ENCODE peak calls at places on chromosomes 6 and 20, in ten cellular contexts. One of them, this sample, is unnamed.

GRCh38 chr6:127858992-127859391 is 41.9 kb downstream of the THEMIS start:
- DNase-seq in CD4-positive, CD25-positive, alpha-beta regulatory T cell: no peak
- DNase-seq in MCF 10A: no peak
- DNase-seq in tibial artery: no peak
- DNase-seq in lung microvascular endothelial cell: no peak
- DNase-seq in iris pigment epithelial cell: no peak
- DNase-seq in NCI-H1105 treated with DMSO at 0.1 percent for 48 hours: no peak
- DNase-seq in astrocyte of the hippocampus: no peak
- DNase-seq in astrocyte of the spinal cord: no peak
- DNase-seq in AG08395: no peak
- DNase-seq in this sample: no peak

GRCh38 chr20:54197621-54198604 is 10.0 kb upstream of the PFDN4 start:
- DNase-seq in CD4-positive, CD25-positive, alpha-beta regulatory T cell: no peak
- DNase-seq in MCF 10A: peak; percentile 82
- DNase-seq in tibial artery: no peak
- DNase-seq in lung microvascular endothelial cell: no peak
- DNase-seq in iris pigment epithelial cell: peak; percentile 77
- DNase-seq in NCI-H1105 treated with DMSO at 0.1 percent for 48 hours: peak; percentile 22
- DNase-seq in astrocyte of the hippocampus: peak; percentile 64
- DNase-seq in astrocyte of the spinal cord: peak; percentile 56
- DNase-seq in AG08395: peak; percentile 76
- DNase-seq in this sample: peak; percentile 51

GRCh38 chr6:35170891-35171290 is 29.8 kb upstream of the TCP11 start:
- DNase-seq in CD4-positive, CD25-positive, alpha-beta regulatory T cell: no peak
- DNase-seq in MCF 10A: no peak
- DNase-seq in tibial artery: no peak
- DNase-seq in lung microvascular endothelial cell: no peak
- DNase-seq in iris pigment epithelial cell: no peak
- DNase-seq in NCI-H1105 treated with DMSO at 0.1 percent for 48 hours: no peak
- DNase-seq in astrocyte of the hippocampus: no peak
- DNase-seq in astrocyte of the spinal cord: no peak
- DNase-seq in AG08395: no peak
- DNase-seq in this sample: no peak

GRCh38 chr6:52263709-52264320 is 19.5 kb upstream of the IL17F start:
- DNase-seq in CD4-positive, CD25-positive, alpha-beta regulatory T cell: peak; percentile 43
- DNase-seq in MCF 10A: peak; percentile 65
- DNase-seq in tibial artery: peak; percentile 46
- DNase-seq in lung microvascular endothelial cell: peak; percentile 73
- DNase-seq in iris pigment epithelial cell: peak; percentile 66
- DNase-seq in NCI-H1105 treated with DMSO at 0.1 percent for 48 hours: peak; percentile 55
- DNase-seq in astrocyte of the hippocampus: peak; percentile 78
- DNase-seq in astrocyte of the spinal cord: peak; percentile 65
- DNase-seq in AG08395: peak; percentile 76
- DNase-seq in this sample: peak; percentile 85

GRCh38 chr6:89021629-89022028 is 58.2 kb upstream of the RNGTT start:
- DNase-seq in CD4-positive, CD25-positive, alpha-beta regulatory T cell: no peak
- DNase-seq in MCF 10A: no peak
- DNase-seq in tibial artery: no peak
- DNase-seq in lung microvascular endothelial cell: no peak
- DNase-seq in iris pigment epithelial cell: no peak
- DNase-seq in NCI-H1105 treated with DMSO at 0.1 percent for 48 hours: no peak
- DNase-seq in astrocyte of the hippocampus: no peak
- DNase-seq in astrocyte of the spinal cord: no peak
- DNase-seq in AG08395: no peak
- DNase-seq in this sample: no peak

GRCh38 chr6:46010771-46011170 is 4.9 kb downstream of the CLIC5 start:
- DNase-seq in CD4-positive, CD25-positive, alpha-beta regulatory T cell: no peak
- DNase-seq in MCF 10A: no peak
- DNase-seq in tibial artery: no peak
- DNase-seq in lung microvascular endothelial cell: no peak
- DNase-seq in iris pigment epithelial cell: no peak
- DNase-seq in NCI-H1105 treated with DMSO at 0.1 percent for 48 hours: no peak
- DNase-seq in astrocyte of the hippocampus: no peak
- DNase-seq in astrocyte of the spinal cord: no peak
- DNase-seq in AG08395: no peak
- DNase-seq in this sample: no peak

GRCh38 chr6:16711551-16712249 is 49.6 kb downstream of the ATXN1 start:
- DNase-seq in CD4-positive, CD25-positive, alpha-beta regulatory T cell: peak; percentile 41
- DNase-seq in MCF 10A: peak; percentile 87
- DNase-seq in tibial artery: no peak
- DNase-seq in lung microvascular endothelial cell: peak; percentile 41
- DNase-seq in iris pigment epithelial cell: no peak
- DNase-seq in NCI-H1105 treated with DMSO at 0.1 percent for 48 hours: no peak
- DNase-seq in astrocyte of the hippocampus: no peak
- DNase-seq in astrocyte of the spinal cord: no peak
- DNase-seq in AG08395: no peak
- DNase-seq in this sample: peak; percentile 43

GRCh38 chr6:168315626-168316025 is 4.0 kb downstream of the DACT2 start:
- DNase-seq in CD4-positive, CD25-positive, alpha-beta regulatory T cell: no peak
- DNase-seq in MCF 10A: no peak
- DNase-seq in tibial artery: no peak
- DNase-seq in lung microvascular endothelial cell: no peak
- DNase-seq in iris pigment epithelial cell: no peak
- DNase-seq in NCI-H1105 treated with DMSO at 0.1 percent for 48 hours: no peak
- DNase-seq in astrocyte of the hippocampus: no peak
- DNase-seq in astrocyte of the spinal cord: no peak
- DNase-seq in AG08395: no peak
- DNase-seq in this sample: no peak

GRCh38 chr6:12570461-12571030 is 146.0 kb upstream of the PHACTR1 start:
- DNase-seq in CD4-positive, CD25-positive, alpha-beta regulatory T cell: no peak
- DNase-seq in MCF 10A: peak; percentile 31
- DNase-seq in tibial artery: no peak
- DNase-seq in lung microvascular endothelial cell: peak; percentile 48
- DNase-seq in iris pigment epithelial cell: no peak
- DNase-seq in NCI-H1105 treated with DMSO at 0.1 percent for 48 hours: peak; percentile 53
- DNase-seq in astrocyte of the hippocampus: peak; percentile 81
- DNase-seq in astrocyte of the spinal cord: peak; percentile 69
- DNase-seq in AG08395: peak; percentile 65
- DNase-seq in this sample: peak; percentile 77

GRCh38 chr6:132683543-132683942 is 24.6 kb upstream of the TAAR1 start:
- DNase-seq in CD4-positive, CD25-positive, alpha-beta regulatory T cell: no peak
- DNase-seq in MCF 10A: peak; percentile 85
- DNase-seq in tibial artery: no peak
- DNase-seq in lung microvascular endothelial cell: peak; percentile 6
- DNase-seq in iris pigment epithelial cell: peak; percentile 76
- DNase-seq in NCI-H1105 treated with DMSO at 0.1 percent for 48 hours: no peak
- DNase-seq in astrocyte of the hippocampus: peak; percentile 12
- DNase-seq in astrocyte of the spinal cord: peak; percentile 16
- DNase-seq in AG08395: peak; percentile 19
- DNase-seq in this sample: peak; percentile 58

GRCh38 chr6:40342674-40343230 is 244.4 kb downstream of the LRFN2 start:
- DNase-seq in CD4-positive, CD25-positive, alpha-beta regulatory T cell: no peak
- DNase-seq in MCF 10A: no peak
- DNase-seq in tibial artery: no peak
- DNase-seq in lung microvascular endothelial cell: no peak
- DNase-seq in iris pigment epithelial cell: no peak
- DNase-seq in NCI-H1105 treated with DMSO at 0.1 percent for 48 hours: no peak
- DNase-seq in astrocyte of the hippocampus: no peak
- DNase-seq in astrocyte of the spinal cord: no peak
- DNase-seq in AG08395: no peak
- DNase-seq in this sample: no peak